ENCODE peak calls at places on chromosomes 3 and 15, in nine cellular contexts. D is body of pancreas; M is heart right ventricle; L is colonic mucosa; N is RWPE2; Z is CD4-positive, CD25-positive, alpha-beta regulatory T cell; R is A549; V is heart left ventricle; O is tibial artery. E is an unnamed sample. For H3K4me1, the result is how much of the 10 kb centered on the place peaks cover.

GRCh38 chr15:78944669-78945407 is at the start of gene CTSH:
- DNase-seq in D (peak), N (no peak), O (peak), M (peak), V (peak), Z (peak), R (peak), L (peak), E (peak)

GRCh38 chr3:39142067-39142466 is 11.3 kb downstream of the CSRNP1 start:
- DNase-seq in Z (no peak), N (no peak), D (peak), V (no peak), O (no peak), M (no peak), R (no peak), L (peak), E (no peak)

GRCh38 chr3:153350420-153350819 is 188.4 kb downstream of the RAP2B start:
- DNase-seq in O (no peak), R (no peak), V (no peak), M (no peak), N (no peak), Z (no peak), L (no peak), D (no peak), E (no peak)

GRCh38 chr3:192645437-192645836 is 81.9 kb downstream of the FGF12 start:
- DNase-seq in R (no peak), M (no peak), L (no peak), N (no peak), O (no peak), Z (no peak), D (no peak), V (no peak), E (no peak)

GRCh38 chr15:92034227-92034626 is 180.7 kb downstream of the SLCO3A1 start:
- DNase-seq in R (no peak), D (no peak), Z (no peak), N (no peak), L (no peak), M (no peak), V (no peak), O (no peak), E (no peak)

GRCh38 chr3:9550999-9551398 is 2.6 kb downstream of the LHFPL4 start:
- DNase-seq in M (no peak), V (no peak), N (no peak), O (no peak), R (no peak), Z (no peak), L (no peak), D (no peak), E (no peak)

GRCh38 chr3:82707035-82707434 is 945.6 kb upstream of the GBE1 start:
- DNase-seq in Z (no peak), D (peak), R (no peak), O (no peak), N (no peak), V (no peak), M (no peak), L (no peak), E (no peak)

GRCh38 chr15:90607361-90607760 is 77.6 kb downstream of the CRTC3 start:
- DNase-seq in D (peak), R (no peak), N (no peak), Z (no peak), M (no peak), L (no peak), V (no peak), O (no peak), E (no peak)

GRCh38 chr3:170098753-170099152 is 61.0 kb downstream of the GPR160 start:
- DNase-seq in V (no peak), O (no peak), N (no peak), Z (no peak), M (no peak), R (no peak), D (no peak), L (no peak), E (no peak)

GRCh38 chr3:12357456-12357855 is 68.6 kb downstream of the PPARG start:
- DNase-seq in V (no peak), R (no peak), D (no peak), N (no peak), Z (no peak), M (no peak), O (no peak), L (no peak), E (no peak)

GRCh38 chr3:120441776-120442175 is 9.0 kb downstream of the FSTL1 start:
- DNase-seq in O (no peak), R (no peak), Z (no peak), N (no peak), V (no peak), L (no peak), D (no peak), M (no peak), E (no peak)

GRCh38 chr15:75209289-75209676 is 7.6 kb downstream of the C15orf39 start:
- DNase-seq in M (no peak), N (no peak), V (no peak), Z (no peak), R (no peak), L (no peak), D (no peak), O (no peak), E (no peak)
- H3K4me1 ChIP-seq in M (half or more), N (under half), V (under half), Z (under half), R (under half), L (under half), D (under half), O (under half), E (under half)

GRCh38 chr15:34793901-34794300 is 1.4 kb downstream of the ACTC1 start:
- DNase-seq in R (no peak), V (no peak), N (no peak), M (peak), L (no peak), D (peak), Z (no peak), O (no peak), E (no peak)
- H3K4me1 ChIP-seq in R (under half), V (under half), N (under half), M (under half), L (under half), D (under half), Z (under half), O (under half), E (under half)

DNA sequence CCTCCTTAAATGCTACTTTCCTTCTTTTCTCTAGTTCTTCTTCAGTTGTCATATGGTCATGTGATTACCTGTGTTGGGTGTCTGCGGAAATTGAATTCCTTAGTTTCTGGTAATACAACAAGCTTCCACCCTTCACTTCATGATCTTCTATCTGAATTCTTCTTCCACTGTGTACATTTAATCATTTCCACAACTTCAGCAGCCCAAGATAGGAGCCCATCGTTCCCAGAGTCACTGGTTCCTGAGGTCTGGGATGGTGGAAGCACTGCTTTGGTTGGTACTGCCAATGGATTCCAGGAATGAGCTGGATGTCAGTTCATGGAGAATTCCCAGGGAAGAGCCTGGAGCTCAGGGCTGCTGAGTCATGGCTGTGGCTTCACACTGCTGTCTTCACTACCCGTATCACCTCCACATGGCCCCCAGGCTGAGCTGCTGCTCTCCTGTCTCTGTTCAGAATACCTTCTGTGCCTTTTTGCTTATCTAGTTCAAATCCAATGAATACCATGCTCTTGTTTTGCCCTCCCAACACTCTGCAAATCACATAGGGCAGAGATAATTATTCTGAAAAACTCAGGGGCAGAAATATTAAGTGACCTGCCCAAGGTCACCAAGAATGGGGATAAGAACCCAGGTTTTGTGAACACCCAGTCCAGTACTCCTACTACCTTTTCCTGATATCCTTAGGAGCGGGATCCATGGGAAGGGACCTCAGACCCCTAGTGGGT is 98.5 kb downstream of the RPL39L start:
- DNase-seq in R (no peak), V (no peak), D (no peak), Z (no peak), M (no peak), N (no peak), L (no peak), O (no peak), E (no peak)
- H3K4me1 ChIP-seq in R (under half), V (under half), D (under half), Z (half or more), M (half or more), N (under half), L (under half), O (under half), E (half or more)

GRCh38 chr15:68809517-68809916 is 11.2 kb downstream of the ANP32A start:
- DNase-seq in R (no peak), N (no peak), V (no peak), O (no peak), Z (no peak), M (no peak), L (no peak), D (no peak), E (no peak)
- H3K4me1 ChIP-seq in R (under half), N (under half), V (under half), O (under half), Z (under half), M (half or more), L (under half), D (under half), E (half or more)

GRCh38 chr3:50521572-50521971 is 18.1 kb upstream of the CACNA2D2 start:
- DNase-seq in M (no peak), D (no peak), R (no peak), N (no peak), V (no peak), O (no peak), Z (no peak), L (no peak), E (no peak)

GRCh38 chr3:50520849-50521248 is 17.4 kb upstream of the CACNA2D2 start:
- DNase-seq in Z (no peak), M (no peak), N (no peak), R (no peak), O (no peak), D (no peak), V (no peak), L (no peak), E (no peak)

GRCh38 chr3:50517721-50518206 is 14.3 kb upstream of the CACNA2D2 start:
- DNase-seq in D (no peak), R (no peak), N (no peak), V (no peak), M (no peak), O (no peak), L (no peak), Z (no peak), E (no peak)

GRCh38 chr3:50518441-50518840 is 15.0 kb upstream of the CACNA2D2 start:
- DNase-seq in N (no peak), O (no peak), R (no peak), V (no peak), Z (no peak), D (no peak), L (no peak), M (no peak), E (no peak)

GRCh38 chr3:50519471-50520089 is 16.1 kb upstream of the CACNA2D2 start:
- DNase-seq in L (peak), V (peak), M (peak), R (peak), D (peak), N (no peak), Z (peak), O (no peak), E (peak)
- H3K4me1 ChIP-seq in L (under half), V (under half), M (under half), R (under half), D (under half), N (under half), Z (under half), O (under half), E (under half)

GRCh38 chr3:20057612-20058180 is 17.4 kb downstream of the KAT2B start:
- DNase-seq in N (no peak), Z (no peak), R (no peak), O (no peak), L (no peak), M (no peak), D (no peak), V (no peak), E (no peak)
- H3K4me1 ChIP-seq in N (half or more), Z (under half), R (under half), O (under half), L (under half), M (half or more), D (under half), V (under half), E (half or more)

GRCh38 chr3:5143459-5143858 is 21.4 kb downstream of the ARL8B start:
- DNase-seq in O (no peak), D (no peak), R (no peak), N (no peak), Z (no peak), M (no peak), V (no peak), L (no peak), E (no peak)
- H3K4me1 ChIP-seq in O (under half), D (under half), R (under half), N (under half), Z (under half), M (under half), V (under half), L (under half), E (half or more)